ENCODE peak calls at places on chromosome 3, in four cellular contexts. One of them, this sample, is unnamed.

GRCh38 chr3:10017636-10018292 is 8.5 kb upstream of the FANCD2 start:
- DNase-seq in K562: no peak
- DNase-seq in HepG2: no peak
- DNase-seq in GM12878: no peak
- DNase-seq in this sample: no peak

GRCh38 chr3:113223831-113224240 is 12.5 kb downstream of the BOC start:
- DNase-seq in K562: no peak
- DNase-seq in HepG2: no peak
- DNase-seq in GM12878: no peak
- DNase-seq in this sample: no peak

GRCh38 chr3:64575211-64575844 is 112.5 kb downstream of the ADAMTS9 start:
- DNase-seq in K562: peak
- DNase-seq in HepG2: peak
- DNase-seq in GM12878: no peak
- DNase-seq in this sample: peak

GRCh38 chr3:96960661-96961330 is 146.4 kb downstream of the EPHA6 start:
- DNase-seq in K562: no peak
- DNase-seq in HepG2: no peak
- DNase-seq in GM12878: no peak
- DNase-seq in this sample: no peak

GRCh38 chr3:54366839-54367238 is 244.5 kb downstream of the CACNA2D3 start:
- DNase-seq in K562: no peak
- DNase-seq in HepG2: no peak
- DNase-seq in GM12878: no peak
- DNase-seq in this sample: no peak

GRCh38 chr3:165919284-165919683 is 82.1 kb upstream of the BCHE start:
- DNase-seq in K562: peak
- DNase-seq in HepG2: no peak
- DNase-seq in GM12878: no peak
- DNase-seq in this sample: no peak

GRCh38 chr3:156456771-156457224 is 98.1 kb downstream of the SSR3 start:
- DNase-seq in K562: peak
- DNase-seq in HepG2: peak
- DNase-seq in GM12878: no peak
- DNase-seq in this sample: peak

GRCh38 chr3:129507181-129507831 is 21.1 kb upstream of the RHO start:
- DNase-seq in K562: no peak
- DNase-seq in HepG2: no peak
- DNase-seq in GM12878: no peak
- DNase-seq in this sample: no peak

GRCh38 chr3:10189557-10190374 is 25.0 kb downstream of the IRAK2 start:
- DNase-seq in K562: no peak
- DNase-seq in HepG2: no peak
- DNase-seq in GM12878: peak
- DNase-seq in this sample: no peak

GRCh38 chr3:46235425-46235824 is 6.8 kb upstream of the CCR3 start:
- DNase-seq in K562: no peak
- DNase-seq in HepG2: no peak
- DNase-seq in GM12878: no peak
- DNase-seq in this sample: no peak

GRCh38 chr3:37899101-37899707 is 37.5 kb downstream of the CTDSPL start:
- DNase-seq in K562: peak
- DNase-seq in HepG2: no peak
- DNase-seq in GM12878: peak
- DNase-seq in this sample: no peak

GRCh38 chr3:5809811-5810210 is 622.3 kb downstream of the EDEM1 start:
- DNase-seq in K562: no peak
- DNase-seq in HepG2: no peak
- DNase-seq in GM12878: no peak
- DNase-seq in this sample: no peak

GRCh38 chr3:56772926-56773587 is 28.7 kb downstream of the ARHGEF3 start:
- DNase-seq in K562: no peak
- DNase-seq in HepG2: no peak
- DNase-seq in GM12878: no peak
- DNase-seq in this sample: no peak

GRCh38 chr3:177283983-177284382 is 86.7 kb upstream of the TBL1XR1 start:
- DNase-seq in K562: no peak
- DNase-seq in HepG2: no peak
- DNase-seq in GM12878: no peak
- DNase-seq in this sample: no peak

GRCh38 chr3:22371592-22372291 is 620.7 kb upstream of the ZNF385D start:
- DNase-seq in K562: no peak
- DNase-seq in HepG2: no peak
- DNase-seq in GM12878: no peak
- DNase-seq in this sample: peak

GRCh38 chr3:172061724-172062184 is 22.4 kb downstream of the FNDC3B start:
- DNase-seq in K562: no peak
- DNase-seq in HepG2: peak
- DNase-seq in GM12878: peak
- DNase-seq in this sample: no peak

GRCh38 chr3:171974986-171975837 is 64.2 kb upstream of the FNDC3B start:
- DNase-seq in K562: peak
- DNase-seq in HepG2: no peak
- DNase-seq in GM12878: no peak
- DNase-seq in this sample: no peak

GRCh38 chr3:38004415-38005075 is 14.0 kb downstream of the VILL start:
- DNase-seq in K562: peak
- DNase-seq in HepG2: peak
- DNase-seq in GM12878: no peak
- DNase-seq in this sample: peak

GRCh38 chr3:101824691-101825090 is 24.6 kb upstream of the NFKBIZ start:
- DNase-seq in K562: no peak
- DNase-seq in HepG2: no peak
- DNase-seq in GM12878: no peak
- DNase-seq in this sample: no peak

GRCh38 chr3:147462856-147463255 is 53.7 kb downstream of the ZIC1 start:
- DNase-seq in K562: no peak
- DNase-seq in HepG2: no peak
- DNase-seq in GM12878: no peak
- DNase-seq in this sample: no peak

GRCh38 chr3:124837730-124838186 is 49.4 kb downstream of the ITGB5 start:
- DNase-seq in K562: peak
- DNase-seq in HepG2: peak
- DNase-seq in GM12878: no peak
- DNase-seq in this sample: no peak

GRCh38 chr3:39485547-39485946 is 18.1 kb downstream of the MOBP start:
- DNase-seq in K562: peak
- DNase-seq in HepG2: no peak
- DNase-seq in GM12878: no peak
- DNase-seq in this sample: no peak

GRCh38 chr3:169071003-169071402 is 592.5 kb downstream of the MECOM start:
- DNase-seq in K562: no peak
- DNase-seq in HepG2: no peak
- DNase-seq in GM12878: no peak
- DNase-seq in this sample: no peak

GRCh38 chr3:14147617-14148016 is 22.8 kb downstream of the TMEM43 start:
- DNase-seq in K562: no peak
- DNase-seq in HepG2: no peak
- DNase-seq in GM12878: no peak
- DNase-seq in this sample: no peak

GRCh38 chr3:121995190-121996137 is 26.6 kb downstream of the ILDR1 start:
- DNase-seq in K562: peak
- DNase-seq in HepG2: peak
- DNase-seq in GM12878: peak
- DNase-seq in this sample: peak
- TF ChIP-seq NR2C2 in K562: no peak
- TF ChIP-seq NR2C2 in HepG2: no peak
- TF ChIP-seq NR2C2 in GM12878: no peak
- TF ChIP-seq NR2C2 in this sample: no peak

DNA sequence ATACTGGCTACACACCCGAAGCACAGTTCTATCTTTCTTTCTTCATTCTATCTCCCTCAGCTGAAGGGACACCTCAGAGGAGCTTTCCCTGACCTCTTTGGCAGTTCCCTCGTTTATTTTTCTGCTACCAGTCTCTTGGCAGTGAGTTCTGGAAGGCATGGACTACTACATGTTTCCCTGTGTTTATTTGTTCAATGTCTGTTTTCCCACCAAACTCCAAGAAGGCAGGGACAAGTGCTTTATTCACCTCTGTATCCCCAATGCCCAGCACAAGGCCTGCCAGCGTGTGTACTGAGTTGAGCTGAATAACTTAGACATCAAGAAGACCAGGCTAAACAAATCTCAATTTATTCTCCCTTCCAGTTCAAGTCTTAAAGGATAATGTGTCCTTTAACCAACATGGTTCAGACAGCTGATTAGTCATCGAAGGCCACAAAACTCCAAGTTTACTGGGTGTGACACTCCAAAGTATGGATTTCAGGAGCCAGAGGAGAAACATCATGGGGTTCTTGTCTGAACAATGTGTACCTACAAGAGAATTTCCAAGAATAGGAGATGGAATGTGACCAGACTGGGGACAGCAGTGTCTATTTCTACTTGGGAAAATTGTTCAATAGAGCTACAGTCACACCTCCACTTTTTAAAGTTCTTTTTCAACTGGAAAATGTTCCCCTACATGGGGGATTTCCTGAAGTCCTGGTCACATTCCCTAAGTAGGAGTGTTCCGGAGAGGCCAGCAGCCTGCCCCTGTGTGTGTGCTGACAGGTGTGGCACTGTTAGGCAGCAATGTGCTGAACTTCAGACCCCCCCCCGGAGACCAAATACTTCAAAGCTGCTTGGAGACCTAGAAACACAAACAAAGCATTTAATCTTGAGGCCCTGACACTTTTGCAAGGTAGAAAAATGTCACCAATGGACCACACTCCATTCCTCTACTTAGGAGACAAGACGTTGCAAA is 259.9 kb upstream of the CTNNB1 start:
- DNase-seq in K562: no peak
- DNase-seq in HepG2: no peak
- DNase-seq in GM12878: no peak
- DNase-seq in this sample: no peak
- TF ChIP-seq ATF2 in K562: no peak
- TF ChIP-seq ATF2 in HepG2: no peak
- TF ChIP-seq ATF2 in GM12878: no peak
- TF ChIP-seq ATF2 in this sample: no peak

GRCh38 chr3:120171134-120171863 is 77.1 kb upstream of the GSK3B start:
- DNase-seq in K562: no peak
- DNase-seq in HepG2: no peak
- DNase-seq in GM12878: no peak
- DNase-seq in this sample: no peak

GRCh38 chr3:120172070-120172469 is 77.8 kb upstream of the GSK3B start:
- DNase-seq in K562: no peak
- DNase-seq in HepG2: no peak
- DNase-seq in GM12878: no peak
- DNase-seq in this sample: no peak

GRCh38 chr3:120169407-120169806 is 75.2 kb upstream of the GSK3B start:
- DNase-seq in K562: no peak
- DNase-seq in HepG2: no peak
- DNase-seq in GM12878: no peak
- DNase-seq in this sample: no peak

GRCh38 chr3:120168611-120169010 is 74.4 kb upstream of the GSK3B start:
- DNase-seq in K562: no peak
- DNase-seq in HepG2: no peak
- DNase-seq in GM12878: no peak
- DNase-seq in this sample: no peak

DNA sequence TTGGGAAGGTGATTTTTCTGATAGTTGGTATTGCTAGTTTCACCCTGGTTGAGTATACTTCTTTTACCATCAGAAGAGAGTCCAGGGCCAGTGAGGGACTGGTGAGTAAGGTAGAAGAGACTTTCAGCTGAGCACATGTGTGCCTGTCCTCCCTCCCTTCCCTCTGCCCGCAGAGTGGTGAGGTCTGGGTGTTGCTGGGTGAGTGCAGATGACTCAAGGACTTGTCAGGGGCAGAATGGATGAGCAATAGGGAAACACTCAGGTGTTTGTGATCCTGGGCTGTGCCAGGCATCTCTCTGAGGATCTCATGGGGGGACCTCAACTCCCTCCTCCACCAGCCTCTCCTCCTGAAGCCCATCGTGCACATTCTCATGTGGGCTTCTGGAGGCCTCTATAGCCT is 76.0 kb upstream of the GSK3B start:
- DNase-seq in K562: no peak
- DNase-seq in HepG2: no peak
- DNase-seq in GM12878: no peak
- DNase-seq in this sample: no peak
- TF ChIP-seq MAX in K562: no peak
- TF ChIP-seq MAX in HepG2: no peak
- TF ChIP-seq MAX in GM12878: no peak
- TF ChIP-seq MAX in this sample: no peak

GRCh38 chr3:78804251-78805037 is 963.4 kb downstream of the ROBO1 start:
- DNase-seq in K562: no peak
- DNase-seq in HepG2: no peak
- DNase-seq in GM12878: no peak
- DNase-seq in this sample: no peak
- TF ChIP-seq NR2C2 in K562: no peak
- TF ChIP-seq NR2C2 in HepG2: no peak
- TF ChIP-seq NR2C2 in GM12878: no peak
- TF ChIP-seq NR2C2 in this sample: no peak

GRCh38 chr3:139127101-139127500 is 82.4 kb upstream of the PRR23C start:
- DNase-seq in K562: peak
- DNase-seq in HepG2: no peak
- DNase-seq in GM12878: no peak
- DNase-seq in this sample: no peak
- TF ChIP-seq ATF2 in K562: no peak
- TF ChIP-seq ATF2 in HepG2: no peak
- TF ChIP-seq ATF2 in GM12878: no peak
- TF ChIP-seq ATF2 in this sample: no peak

GRCh38 chr3:184378650-184379374 is 805 bp upstream of the THPO start:
- DNase-seq in K562: no peak
- DNase-seq in HepG2: no peak
- DNase-seq in GM12878: no peak
- DNase-seq in this sample: no peak

GRCh38 chr3:184375747-184376495 is 2.1 kb downstream of the THPO start:
- DNase-seq in K562: no peak
- DNase-seq in HepG2: no peak
- DNase-seq in GM12878: no peak
- DNase-seq in this sample: no peak

GRCh38 chr3:184377882-184378445 is at the start of gene THPO:
- DNase-seq in K562: peak
- DNase-seq in HepG2: peak
- DNase-seq in GM12878: no peak
- DNase-seq in this sample: peak

GRCh38 chr3:184379375-184380209 is at the start of gene CHRD:
- DNase-seq in K562: no peak
- DNase-seq in HepG2: no peak
- DNase-seq in GM12878: no peak
- DNase-seq in this sample: no peak

DNA sequence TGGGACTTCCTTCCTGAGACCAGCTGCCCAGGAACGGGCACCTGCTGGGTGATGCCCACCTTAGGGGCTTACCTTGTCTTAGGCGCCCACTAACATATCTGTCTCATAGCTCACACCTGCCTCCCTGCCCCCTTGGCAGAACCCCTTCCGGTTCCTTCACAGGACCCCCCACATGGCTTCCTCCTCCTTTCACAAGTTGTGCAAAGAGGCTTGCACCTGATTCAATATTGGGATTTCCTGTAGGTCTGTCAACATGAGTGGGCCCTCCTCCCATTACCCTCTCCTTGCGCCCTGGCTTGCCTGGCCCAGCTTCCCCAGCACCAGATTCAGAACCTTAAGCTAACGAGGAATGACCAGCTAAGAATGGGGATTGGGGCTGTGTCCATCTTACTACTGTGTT is 633 bp downstream of the THPO start:
- DNase-seq in K562: no peak
- DNase-seq in HepG2: peak
- DNase-seq in GM12878: no peak
- DNase-seq in this sample: no peak
- TF ChIP-seq MAX in K562: no peak
- TF ChIP-seq MAX in HepG2: no peak
- TF ChIP-seq MAX in GM12878: no peak
- TF ChIP-seq MAX in this sample: no peak

GRCh38 chr3:186782542-186783069 is 771 bp upstream of the EIF4A2 start:
- DNase-seq in K562: peak
- DNase-seq in HepG2: peak
- DNase-seq in GM12878: no peak
- DNase-seq in this sample: no peak
- TF ChIP-seq NR2C2 in K562: no peak
- TF ChIP-seq NR2C2 in HepG2: no peak
- TF ChIP-seq NR2C2 in GM12878: no peak
- TF ChIP-seq NR2C2 in this sample: no peak

This sample was measured in WTC11.